ENCODE peak calls at places on chromosomes 5 and 9, in eight cellular contexts. N is activated T-cell treated with anti-CD3 and anti-CD28 coated beads for 48 hours, F is lower leg skin, U is Right ventricle myocardium superior, W is heart left ventricle, S is NT2/D1, X is NCI-H1694, K is neuronal stem cell. O is an unnamed sample.

GRCh38 chr9:18791074-18791473 is 241.9 kb downstream of the SAXO1 start:
- DNase-seq in N (no peak), F (no peak), U (no peak), W (no peak), S (no peak), X (no peak), K (peak), O (peak)

GRCh38 chr9:128098017-128098935 is 29.3 kb downstream of the PTGES2 start:
- DNase-seq in N (peak), F (peak), U (peak), W (peak), S (peak), X (no peak), K (peak), O (peak)

GRCh38 chr5:119356384-119357188 is 767 bp downstream of the TNFAIP8 start:
- DNase-seq in N (no peak), F (no peak), U (no peak), W (no peak), S (no peak), X (no peak), K (no peak), O (no peak)

GRCh38 chr9:134566936-134567335 is 74.7 kb upstream of the COL5A1 start:
- DNase-seq in N (no peak), F (no peak), U (peak), W (peak), S (no peak), X (no peak), K (no peak), O (no peak)

GRCh38 chr5:651296-652022 is 39.3 kb downstream of the CEP72 start:
- DNase-seq in N (no peak), F (no peak), U (no peak), W (no peak), S (no peak), X (no peak), K (no peak), O (no peak)

GRCh38 chr5:172411423-172412111 is 42.8 kb downstream of the SH3PXD2B start:
- DNase-seq in N (peak), F (no peak), U (peak), W (peak), S (no peak), X (no peak), K (no peak), O (no peak)

GRCh38 chr9:135090081-135090480 is 2.6 kb downstream of the OLFM1 start:
- DNase-seq in N (no peak), F (no peak), U (no peak), W (peak), S (no peak), X (no peak), K (no peak), O (no peak)

GRCh38 chr5:18314192-18314778 is 680.0 kb downstream of the TAF11L14 start:
- DNase-seq in N (no peak), F (no peak), U (no peak), W (no peak), S (no peak), X (peak), K (no peak), O (peak)

GRCh38 chr9:85667374-85667773 is 74.4 kb downstream of the AGTPBP1 start:
- DNase-seq in N (no peak), F (no peak), U (no peak), W (no peak), S (no peak), X (no peak), K (no peak), O (no peak)

GRCh38 chr5:141732417-141732816 is 50.4 kb upstream of the ARAP3 start:
- DNase-seq in N (no peak), F (no peak), U (no peak), W (no peak), S (no peak), X (no peak), K (no peak), O (no peak)

GRCh38 chr9:385818-386398 is 171.2 kb downstream of the DOCK8 start:
- DNase-seq in N (peak), F (peak), U (no peak), W (no peak), S (peak), X (peak), K (peak), O (peak)

GRCh38 chr5:107594253-107595045 is 76.3 kb downstream of the EFNA5 start:
- DNase-seq in N (no peak), F (peak), U (no peak), W (no peak), S (no peak), X (no peak), K (no peak), O (no peak)

GRCh38 chr5:98248949-98249348 is 524.5 kb upstream of the RGMB start:
- DNase-seq in N (no peak), F (no peak), U (no peak), W (no peak), S (no peak), X (no peak), K (no peak), O (no peak)

GRCh38 chr5:115545065-115545882 is 699 bp upstream of the FEM1C start:
- DNase-seq in N (no peak), F (no peak), U (no peak), W (no peak), S (no peak), X (peak), K (no peak), O (no peak)

GRCh38 chr9:88660611-88661010 is 125.6 kb downstream of the NXNL2 start:
- DNase-seq in N (peak), F (no peak), U (no peak), W (no peak), S (peak), X (no peak), K (no peak), O (no peak)

GRCh38 chr5:155250601-155251000 is 237.0 kb downstream of the KIF4B start:
- DNase-seq in N (no peak), F (no peak), U (no peak), W (no peak), S (no peak), X (no peak), K (peak), O (no peak)

GRCh38 chr5:89878140-89878570 is 531.4 kb downstream of the CETN3 start:
- DNase-seq in N (no peak), F (no peak), U (no peak), W (no peak), S (no peak), X (no peak), K (no peak), O (no peak)

GRCh38 chr9:2234371-2234893 is 219.3 kb downstream of the SMARCA2 start:
- DNase-seq in N (no peak), F (peak), U (no peak), W (no peak), S (no peak), X (peak), K (no peak), O (no peak)

GRCh38 chr5:67021522-67022316 is 174.9 kb downstream of the CD180 start:
- DNase-seq in N (no peak), F (no peak), U (no peak), W (no peak), S (no peak), X (no peak), K (no peak), O (no peak)

GRCh38 chr9:93355827-93356226 is 95.7 kb upstream of the FAM120A start:
- DNase-seq in N (no peak), F (no peak), U (no peak), W (no peak), S (no peak), X (no peak), K (no peak), O (no peak)

GRCh38 chr9:135186248-135187164 is 99.0 kb downstream of the OLFM1 start:
- DNase-seq in N (no peak), F (no peak), U (no peak), W (no peak), S (no peak), X (no peak), K (no peak), O (no peak)

GRCh38 chr9:120878188-120879130 is 1.5 kb upstream of the PHF19 start:
- DNase-seq in N (no peak), F (no peak), U (no peak), W (no peak), S (no peak), X (peak), K (no peak), O (no peak)

GRCh38 chr5:161412792-161413191 is 133.7 kb downstream of the GABRB2 start:
- DNase-seq in N (no peak), F (no peak), U (no peak), W (no peak), S (no peak), X (no peak), K (no peak), O (no peak)

GRCh38 chr5:132020568-132021339 is 9.3 kb upstream of the ACSL6 start:
- DNase-seq in N (no peak), F (no peak), U (no peak), W (no peak), S (no peak), X (no peak), K (no peak), O (no peak)

O was measured in neural crest cell.